ENCODE peak calls at places on chromosomes 6 and 20, in four cellular contexts. P, R, Y and I are unnamed samples.

GRCh38 chr20:17678295-17678694 is 3.7 kb downstream of the RRBP1 start:
- DNase-seq in P (no peak), R (no peak), Y (no peak), I (no peak)

GRCh38 chr20:16020971-16021370 is 552.3 kb downstream of the KIF16B start:
- DNase-seq in Y (no peak), P (no peak), R (peak; percentile 78), I (no peak)

GRCh38 chr6:119463081-119463626 is 113.6 kb upstream of the MAN1A1 start:
- DNase-seq in Y (peak; percentile 25), P (no peak), R (no peak), I (no peak)

GRCh38 chr20:50330504-50331313 is 140.1 kb downstream of the CEBPB start:
- DNase-seq in P (no peak), R (peak; percentile 27), Y (no peak), I (no peak)

GRCh38 chr6:148455225-148455624 is 112.6 kb downstream of the SASH1 start:
- DNase-seq in Y (no peak), P (no peak), R (no peak), I (peak; percentile 60)

GRCh38 chr6:151391021-151391470 is 313 bp downstream of the ZBTB2 start:
- DNase-seq in R (peak; percentile 35), P (peak; percentile 66), Y (peak; percentile 86), I (no peak)

GRCh38 chr20:45154183-45154582 is 20.5 kb upstream of the PI3 start:
- DNase-seq in R (no peak), Y (no peak), P (no peak), I (no peak)

GRCh38 chr20:2871555-2872303 is 1.6 kb upstream of the PTPRA start:
- DNase-seq in P (no peak), Y (no peak), R (no peak), I (no peak)

GRCh38 chr20:26163890-26164289 is 467.2 kb upstream of the ZNF337 start:
- DNase-seq in R (peak; percentile 74), Y (no peak), P (no peak), I (peak; percentile 4)

GRCh38 chr6:50240986-50241385 is 191.3 kb upstream of the DEFB112 start:
- DNase-seq in Y (no peak), P (no peak), R (no peak), I (no peak)

GRCh38 chr20:62875419-62876355 is 14.1 kb upstream of the TCFL5 start:
- DNase-seq in P (no peak), Y (no peak), R (no peak), I (peak; percentile 81)

GRCh38 chr6:44010411-44011349 is 116.6 kb downstream of the MRPL14 start:
- DNase-seq in R (peak; percentile 93), P (no peak), Y (peak; percentile 16), I (peak; percentile 56)

GRCh38 chr6:132270745-132271414 is 130.4 kb downstream of the MOXD1 start:
- DNase-seq in P (no peak), R (no peak), Y (no peak), I (no peak)

GRCh38 chr20:1401431-1401907 is 8.6 kb upstream of the FKBP1A start:
- DNase-seq in R (peak; percentile 55), P (no peak), Y (no peak), I (no peak)

GRCh38 chr6:88709819-88710246 is 253.6 kb downstream of the RNGTT start:
- DNase-seq in Y (no peak), P (no peak), R (no peak), I (no peak)

GRCh38 chr6:2626381-2626780 is 124.3 kb downstream of the MYLK4 start:
- DNase-seq in Y (no peak), R (no peak), P (no peak), I (no peak)

GRCh38 chr6:13175759-13176158 is 152.6 kb downstream of the TBC1D7 start:
- DNase-seq in R (no peak), Y (no peak), P (no peak), I (no peak)

GRCh38 chr6:43123691-43124314 is 47.3 kb upstream of the SRF start:
- DNase-seq in R (no peak), P (no peak), Y (no peak), I (no peak)